ENCODE peak calls at places on chromosomes 2 and 18, in nine cellular contexts. X, I, E, L, H, M, D, W and Y are unnamed samples.

GRCh38 chr2:140242889-140243288 is 1462.7 kb upstream of the NXPH2 start:
- DNase-seq in X (no peak), I (no peak), E (no peak), L (no peak), H (no peak), M (no peak), D (no peak), W (no peak), Y (no peak)

GRCh38 chr2:121075006-121075545 is 209.9 kb downstream of the TFCP2L1 start:
- DNase-seq in X (no peak), I (peak), E (no peak), L (peak), H (peak), M (peak), D (peak), W (no peak), Y (peak)

GRCh38 chr18:44789704-44790103 is 109.0 kb downstream of the SETBP1 start:
- DNase-seq in X (no peak), I (no peak), E (peak), L (no peak), H (no peak), M (no peak), D (no peak), W (no peak), Y (no peak)

GRCh38 chr2:158967731-158968395 is 577 bp upstream of the TANC1 start:
- DNase-seq in X (no peak), I (peak), E (peak), L (no peak), H (peak), M (no peak), D (peak), W (no peak), Y (peak)

GRCh38 chr2:235670974-235671787 is 177.3 kb downstream of the AGAP1 start:
- DNase-seq in X (no peak), I (no peak), E (no peak), L (no peak), H (no peak), M (no peak), D (no peak), W (no peak), Y (no peak)

GRCh38 chr18:48766025-48766424 is 184.7 kb downstream of the SMAD7 start:
- DNase-seq in X (no peak), I (no peak), E (no peak), L (no peak), H (no peak), M (no peak), D (no peak), W (no peak), Y (no peak)

GRCh38 chr2:151947524-151948165 is 119.4 kb upstream of the ARL5A start:
- DNase-seq in X (no peak), I (peak), E (no peak), L (no peak), H (no peak), M (peak), D (peak), W (no peak), Y (no peak)

GRCh38 chr2:197897944-197898678 is 93.7 kb downstream of the PLCL1 start:
- DNase-seq in X (no peak), I (no peak), E (no peak), L (no peak), H (no peak), M (no peak), D (no peak), W (no peak), Y (no peak)

GRCh38 chr2:28507806-28508764 is 12.2 kb downstream of the PLB1 start:
- DNase-seq in X (no peak), I (peak), E (no peak), L (peak), H (no peak), M (peak), D (no peak), W (peak), Y (no peak)

GRCh38 chr2:19711470-19712372 is 190.1 kb downstream of the TTC32 start:
- DNase-seq in X (no peak), I (no peak), E (no peak), L (peak), H (peak), M (peak), D (peak), W (no peak), Y (peak)

GRCh38 chr2:2175381-2176090 is 155.5 kb downstream of the MYT1L start:
- DNase-seq in X (no peak), I (no peak), E (no peak), L (no peak), H (no peak), M (no peak), D (no peak), W (no peak), Y (no peak)

GRCh38 chr2:24793752-24794477 is 690 bp downstream of the CENPO start:
- DNase-seq in X (no peak), I (no peak), E (no peak), L (peak), H (no peak), M (peak), D (peak), W (no peak), Y (no peak)

GRCh38 chr18:48493856-48494255 is 45.0 kb upstream of the CTIF start:
- DNase-seq in X (no peak), I (no peak), E (no peak), L (no peak), H (no peak), M (peak), D (no peak), W (no peak), Y (no peak)

GRCh38 chr2:182950546-182950945 is 84.1 kb upstream of the FRZB start:
- DNase-seq in X (no peak), I (no peak), E (no peak), L (no peak), H (no peak), M (no peak), D (no peak), W (no peak), Y (no peak)

GRCh38 chr2:37795938-37796337 is 124.5 kb upstream of the CDC42EP3 start:
- DNase-seq in X (no peak), I (no peak), E (no peak), L (no peak), H (peak), M (peak), D (peak), W (no peak), Y (no peak)

GRCh38 chr2:206164261-206164862 is 4.7 kb downstream of the EEF1B2 start:
- DNase-seq in X (no peak), I (peak), E (no peak), L (no peak), H (no peak), M (peak), D (peak), W (peak), Y (peak)

GRCh38 chr18:68121826-68122225 is 593.1 kb downstream of the TMX3 start:
- DNase-seq in X (no peak), I (no peak), E (no peak), L (no peak), H (no peak), M (no peak), D (no peak), W (no peak), Y (no peak)

GRCh38 chr2:111669928-111670695 is 213.9 kb downstream of the ANAPC1 start:
- DNase-seq in X (no peak), I (no peak), E (no peak), L (no peak), H (no peak), M (no peak), D (no peak), W (no peak), Y (no peak)

GRCh38 chr2:1974391-1974790 is 230.1 kb upstream of the PXDN start:
- DNase-seq in X (no peak), I (no peak), E (no peak), L (no peak), H (no peak), M (peak), D (no peak), W (no peak), Y (no peak)

GRCh38 chr2:147594038-147594437 is 250.8 kb upstream of the ACVR2A start:
- DNase-seq in X (no peak), I (no peak), E (no peak), L (no peak), H (no peak), M (no peak), D (no peak), W (no peak), Y (no peak)

GRCh38 chr2:199985625-199986207 is 30.3 kb downstream of the MAIP1 start:
- DNase-seq in X (peak), I (peak), E (peak), L (peak), H (peak), M (peak), D (peak), W (no peak), Y (peak)

GRCh38 chr2:26558271-26559043 is 80.5 kb upstream of the OTOF start:
- DNase-seq in X (no peak), I (no peak), E (no peak), L (no peak), H (no peak), M (no peak), D (no peak), W (no peak), Y (no peak)

GRCh38 chr18:45090526-45091140 is 409.9 kb downstream of the SETBP1 start:
- DNase-seq in X (no peak), I (no peak), E (no peak), L (no peak), H (no peak), M (no peak), D (peak), W (no peak), Y (no peak)

GRCh38 chr2:27097341-27097740 is 10.8 kb downstream of the KHK start:
- DNase-seq in X (no peak), I (no peak), E (no peak), L (no peak), H (no peak), M (no peak), D (no peak), W (no peak), Y (no peak)

GRCh38 chr2:134301099-134301970 is 47.5 kb downstream of the MGAT5 start:
- DNase-seq in X (no peak), I (no peak), E (no peak), L (no peak), H (peak), M (peak), D (no peak), W (no peak), Y (no peak)

GRCh38 chr2:47265751-47266231 is 110.7 kb upstream of the STPG4 start:
- DNase-seq in X (no peak), I (no peak), E (no peak), L (no peak), H (no peak), M (no peak), D (no peak), W (no peak), Y (no peak)

GRCh38 chr2:48934807-48935206 is 179.3 kb upstream of the LHCGR start:
- DNase-seq in X (no peak), I (no peak), E (no peak), L (no peak), H (no peak), M (no peak), D (no peak), W (no peak), Y (no peak)

GRCh38 chr2:24875272-24875671 is 44.8 kb downstream of the ADCY3 start:
- DNase-seq in X (no peak), I (no peak), E (no peak), L (no peak), H (no peak), M (no peak), D (no peak), W (no peak), Y (no peak)

GRCh38 chr2:45269149-45269793 is 260.0 kb upstream of the SIX2 start:
- DNase-seq in X (no peak), I (no peak), E (no peak), L (no peak), H (no peak), M (peak), D (no peak), W (no peak), Y (no peak)

GRCh38 chr2:120438301-120439066 is 92.5 kb downstream of the INHBB start:
- DNase-seq in X (no peak), I (no peak), E (no peak), L (no peak), H (no peak), M (no peak), D (no peak), W (no peak), Y (no peak)

GRCh38 chr2:141468746-141469145 is 662.1 kb downstream of the LRP1B start:
- DNase-seq in X (no peak), I (peak), E (no peak), L (no peak), H (no peak), M (no peak), D (no peak), W (no peak), Y (no peak)

GRCh38 chr2:217510790-217511291 is 492.0 kb downstream of the TNS1 start:
- DNase-seq in X (no peak), I (peak), E (peak), L (peak), H (peak), M (peak), D (peak), W (no peak), Y (peak)

GRCh38 chr2:198374375-198375072 is 570.1 kb downstream of the PLCL1 start:
- DNase-seq in X (no peak), I (peak), E (no peak), L (peak), H (peak), M (peak), D (peak), W (no peak), Y (peak)